ENCODE peak calls at places on chromosomes 6 and 20, in seven cellular contexts. J is RWPE1; L is progenitor cell of endocrine pancreas; K is iris pigment epithelial cell; P is right cardiac atrium; O is activated CD8-positive, alpha-beta memory T cell treated with anti-CD3 and anti-CD28 coated beads, Interleukin-2, amount 10 ng/mL, durations not matched to agents 7 days and 5 days; Y is Right ventricle myocardium superior. D is an unnamed sample.
A peak's percentile ranks its signal among the peaks of the same experiment; 100 is the strongest.

GRCh38 chr6:87407531-87407895 is 259 bp upstream of the CFAP206 start:
- DNase-seq in P (no peak), L (no peak), J (no peak), Y (peak; percentile 47), K (peak; percentile 61), O (no peak), D (no peak)

GRCh38 chr6:32609391-32609730 is 19.7 kb upstream of the HLA-DRB1 start:
- DNase-seq in J (no peak), L (no peak), K (no peak), O (no peak), P (no peak), Y (no peak), D (no peak)

GRCh38 chr6:36786055-36786675 is 53.1 kb downstream of the CPNE5 start:
- DNase-seq in Y (peak; percentile 25), L (no peak), K (no peak), O (no peak), J (no peak), P (no peak), D (no peak)

GRCh38 chr20:48785801-48786200 is 42.0 kb downstream of the PREX1 start:
- DNase-seq in J (no peak), Y (no peak), P (no peak), K (no peak), O (no peak), L (no peak), D (no peak)

GRCh38 chr6:44701637-44702101 is 314.2 kb downstream of the CDC5L start:
- DNase-seq in K (peak; percentile 18), O (no peak), J (no peak), P (no peak), Y (no peak), L (no peak), D (no peak)

GRCh38 chr20:57142667-57143066 is 123.8 kb downstream of the BMP7 start:
- DNase-seq in P (no peak), K (no peak), L (no peak), J (no peak), O (no peak), Y (no peak), D (no peak)

GRCh38 chr20:62054451-62054953 is 11.2 kb downstream of the TAF4 start:
- DNase-seq in O (no peak), K (no peak), J (no peak), L (no peak), Y (no peak), P (no peak), D (no peak)

GRCh38 chr20:4666001-4666470 is 55.7 kb upstream of the PRND start:
- DNase-seq in O (peak; percentile 87), L (no peak), J (peak; percentile 42), Y (no peak), P (no peak), K (peak; percentile 86), D (no peak)

GRCh38 chr6:1631251-1631650 is 21.5 kb downstream of the FOXC1 start:
- DNase-seq in O (no peak), P (no peak), J (no peak), K (peak; percentile 59), Y (no peak), L (no peak), D (no peak)

GRCh38 chr6:43837501-43837900 is 67.5 kb downstream of the VEGFA start:
- DNase-seq in J (no peak), P (no peak), Y (no peak), L (no peak), K (no peak), O (no peak), D (no peak)

GRCh38 chr6:11613858-11614257 is 76.3 kb downstream of the TMEM170B start:
- DNase-seq in P (no peak), K (peak; percentile 93), L (no peak), Y (no peak), O (no peak), J (peak; percentile 34), D (peak; percentile 94)

GRCh38 chr6:111101987-111102386 is 14.7 kb downstream of the SLC16A10 start:
- DNase-seq in Y (no peak), K (no peak), P (no peak), L (no peak), O (no peak), J (no peak), D (no peak)

GRCh38 chr20:19453369-19453768 is 240.9 kb downstream of the SLC24A3 start:
- DNase-seq in J (no peak), Y (no peak), O (no peak), L (no peak), P (no peak), K (no peak), D (no peak)